ENCODE peak calls at places on chromosomes 1 and 21, in six cellular contexts. S is breast epithelium, K is endodermal cell, U is mammary epithelial cell, M is brain microvascular endothelial cell, F is aorta. J is an unnamed sample.

GRCh38 chr1:46749403-46749802 is 30.5 kb upstream of the EFCAB14 start:
- DNase-seq in S (no peak), K (no peak), U (peak; percentile 68), M (no peak), F (no peak), J (no peak)

GRCh38 chr21:37478821-37479220 is 112.2 kb downstream of the DYRK1A start:
- DNase-seq in S (no peak), K (no peak), U (no peak), M (no peak), F (no peak), J (no peak)

GRCh38 chr1:216531308-216532239 is 108.3 kb upstream of the USH2A start:
- DNase-seq in S (no peak), K (no peak), U (peak; percentile 5), M (peak; percentile 7), F (no peak), J (no peak)

GRCh38 chr1:66728021-66728420 is 24.2 kb upstream of the DYNLT5 start:
- DNase-seq in S (no peak), K (no peak), U (no peak), M (no peak), F (no peak), J (no peak)

GRCh38 chr1:2457444-2457843 is 18.6 kb upstream of the PLCH2 start:
- DNase-seq in S (no peak), K (no peak), U (no peak), M (no peak), F (no peak), J (no peak)

GRCh38 chr21:28445081-28445830 is 547.4 kb downstream of the LTN1 start:
- DNase-seq in S (no peak), K (no peak), U (peak; percentile 23), M (peak; percentile 52), F (no peak), J (no peak)

GRCh38 chr1:183711691-183712401 is 58.7 kb upstream of the APOBEC4 start:
- DNase-seq in S (no peak), K (no peak), U (no peak), M (peak; percentile 30), F (no peak), J (no peak)

GRCh38 chr1:172574080-172574479 is 41.1 kb downstream of the SUCO start:
- DNase-seq in S (no peak), K (no peak), U (no peak), M (no peak), F (no peak), J (no peak)

GRCh38 chr21:46035809-46036695 is 54.5 kb downstream of the COL6A1 start:
- DNase-seq in S (no peak), K (no peak), U (no peak), M (peak; percentile 40), F (no peak), J (no peak)

GRCh38 chr1:86695400-86695799 is 9.0 kb upstream of the SH3GLB1 start:
- DNase-seq in S (no peak), K (no peak), U (no peak), M (no peak), F (no peak), J (no peak)

GRCh38 chr1:178038372-178038771 is 55.5 kb upstream of the RASAL2 start:
- DNase-seq in S (no peak), K (no peak), U (no peak), M (no peak), F (no peak), J (no peak)

GRCh38 chr1:211596418-211597181 is 17.6 kb upstream of the SLC30A1 start:
- DNase-seq in S (no peak), K (no peak), U (no peak), M (no peak), F (no peak), J (no peak)

GRCh38 chr1:7278827-7279752 is 492.0 kb upstream of the VAMP3 start:
- DNase-seq in S (no peak), K (peak; percentile 32), U (no peak), M (no peak), F (no peak), J (no peak)

GRCh38 chr1:116374340-116375164 is 1.5 kb downstream of the ATP1A1 start:
- DNase-seq in S (no peak), K (peak; percentile 50), U (peak; percentile 17), M (no peak), F (no peak), J (peak; percentile 50)

GRCh38 chr21:35751171-35751570 is 309.2 kb downstream of the SETD4 start:
- DNase-seq in S (no peak), K (no peak), U (no peak), M (no peak), F (no peak), J (no peak)

GRCh38 chr1:171550055-171550454 is 64.7 kb downstream of the PRRC2C start:
- DNase-seq in S (no peak), K (no peak), U (peak; percentile 69), M (no peak), F (no peak), J (no peak)

GRCh38 chr1:33163621-33164071 is 18.2 kb downstream of the TRIM62 start:
- DNase-seq in S (no peak), K (peak; percentile 62), U (no peak), M (peak; percentile 94), F (no peak), J (no peak)

GRCh38 chr1:43271186-43272118 is 1.7 kb downstream of the TMEM125 start:
- DNase-seq in S (peak; percentile 44), K (peak; percentile 70), U (no peak), M (no peak), F (peak; percentile 44), J (no peak)
- H3K4me3 ChIP-seq in S (peak overlapping the region; percentile 66), K (no peak overlapping the region), U (no peak overlapping the region), M (no peak overlapping the region), F (no peak overlapping the region), J (no peak overlapping the region)

DNA sequence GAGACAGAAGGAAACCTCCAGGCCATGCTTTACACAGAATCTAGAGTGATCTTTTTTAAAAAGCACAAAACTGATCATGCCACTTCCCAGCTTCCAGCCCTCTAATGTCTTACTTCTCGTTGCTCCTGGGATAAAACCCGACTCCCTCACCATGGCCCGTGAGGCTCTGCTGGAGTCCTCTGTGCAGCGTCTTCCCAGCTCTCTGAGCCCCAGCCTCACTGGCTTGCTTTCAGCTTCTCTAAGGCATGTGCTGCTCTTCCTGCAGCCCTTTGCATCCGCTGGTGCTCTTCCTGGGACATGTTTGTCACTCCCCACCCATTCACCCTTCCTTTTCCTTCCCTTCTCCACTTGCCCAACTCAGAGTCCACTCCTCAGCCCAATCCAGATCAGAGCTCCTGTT is 184.1 kb downstream of the AK5 start:
- DNase-seq in S (no peak), K (no peak), U (no peak), M (no peak), F (no peak), J (no peak)
- H3K27ac ChIP-seq in S (no peak overlapping the region), K (no peak overlapping the region), U (no peak overlapping the region), M (no peak overlapping the region), F (no peak overlapping the region), J (no peak overlapping the region)

GRCh38 chr1:44408181-44409018 is 3.3 kb downstream of the RNF220 start:
- DNase-seq in S (no peak), K (peak; percentile 89), U (no peak), M (no peak), F (peak; percentile 69), J (peak; percentile 29)
- H3K4me3 ChIP-seq in S (peak overlapping the region; percentile 31), K (peak overlapping the region; percentile 51), U (no peak overlapping the region), M (no peak overlapping the region), F (no peak overlapping the region), J (no peak overlapping the region)

GRCh38 chr1:77929806-77930205 is 41.4 kb downstream of the NEXN start:
- DNase-seq in S (no peak), K (no peak), U (no peak), M (no peak), F (no peak), J (no peak)
- H3K27ac ChIP-seq in S (no peak overlapping the region), K (no peak overlapping the region), U (no peak overlapping the region), M (peak overlapping the region; percentile 35), F (no peak overlapping the region), J (no peak overlapping the region)

J was measured in naive thymus-derived CD4-positive, alpha-beta T cell.